ENCODE peak calls at places on chromosomes 3 and 15, in four cellular contexts. I is fibroblast of lung, D is endodermal cell, S is psoas muscle. B is an unnamed sample.
A peak's percentile ranks its signal among the peaks of the same experiment; 100 is the strongest.

GRCh38 chr3:101995371-101996046 is 146.2 kb downstream of the NFKBIZ start:
- DNase-seq in D (no peak), I (peak; percentile 74), S (no peak), B (no peak)

GRCh38 chr3:111070772-111071256 is 802 bp upstream of the NECTIN3 start:
- DNase-seq in D (no peak), I (no peak), S (no peak), B (peak; percentile 41)

GRCh38 chr15:89230277-89230676 is 8.9 kb upstream of the RLBP1 start:
- DNase-seq in D (no peak), S (no peak), I (no peak), B (no peak)

GRCh38 chr3:22371592-22372291 is 620.7 kb upstream of the ZNF385D start:
- DNase-seq in S (peak; percentile 41), I (no peak), D (peak; percentile 70), B (no peak)

GRCh38 chr3:69530554-69530953 is 144.7 kb upstream of the FRMD4B start:
- DNase-seq in D (no peak), I (no peak), S (no peak), B (no peak)

GRCh38 chr3:79005084-79005483 is 762.7 kb downstream of the ROBO1 start:
- DNase-seq in I (peak; percentile 40), D (no peak), S (no peak), B (no peak)

GRCh38 chr15:83694030-83694429 is 40.1 kb downstream of the ADAMTSL3 start:
- DNase-seq in I (peak; percentile 60), D (peak; percentile 83), S (no peak), B (peak; percentile 45)

GRCh38 chr3:76582632-76583378 is 457.1 kb upstream of the ROBO2 start:
- DNase-seq in I (no peak), D (no peak), S (no peak), B (no peak)

GRCh38 chr3:62529230-62529629 is 155.9 kb upstream of the FEZF2 start:
- DNase-seq in S (no peak), I (peak; percentile 19), D (peak; percentile 92), B (peak; percentile 16)

GRCh38 chr15:71746719-71747118 is 63.6 kb upstream of the NR2E3 start:
- DNase-seq in S (no peak), I (no peak), D (no peak), B (no peak)

GRCh38 chr15:77064539-77065308 is 6.2 kb downstream of the TSPAN3 start:
- DNase-seq in S (no peak), I (peak; percentile 75), D (no peak), B (peak; percentile 74)

GRCh38 chr3:23867400-23867799 is 49.4 kb downstream of the NKIRAS1 start:
- DNase-seq in S (no peak), D (no peak), I (no peak), B (no peak)

GRCh38 chr3:52848617-52849016 is 13.8 kb upstream of the MUSTN1 start:
- DNase-seq in I (peak; percentile 66), S (peak; percentile 78), D (no peak), B (peak; percentile 10)

GRCh38 chr15:51982013-51982769 is 10.6 kb upstream of the LEO1 start:
- DNase-seq in S (peak; percentile 54), D (no peak), I (peak; percentile 69), B (no peak)

GRCh38 chr3:107739227-107739626 is 216.5 kb downstream of the BBX start:
- DNase-seq in D (no peak), I (no peak), S (no peak), B (no peak)

GRCh38 chr15:68227806-68228142 is 1.8 kb downstream of the CLN6 start:
- DNase-seq in I (no peak), S (peak; percentile 38), D (no peak), B (no peak)

GRCh38 chr15:72541714-72542113 is 67.6 kb downstream of the ARIH1 start:
- DNase-seq in I (no peak), D (no peak), S (no peak), B (no peak)

GRCh38 chr3:63807901-63808589 is 11.1 kb upstream of the C3orf49 start:
- DNase-seq in I (no peak), D (no peak), S (no peak), B (no peak)

GRCh38 chr3:160490166-160490565 is 40.6 kb upstream of the TRIM59 start:
- DNase-seq in S (no peak), D (no peak), I (no peak), B (no peak)

GRCh38 chr15:33581032-33581431 is 270.3 kb downstream of the RYR3 start:
- DNase-seq in S (no peak), I (peak; percentile 85), D (no peak), B (peak; percentile 44)

GRCh38 chr3:123385981-123386380 is 62.9 kb downstream of the ADCY5 start:
- DNase-seq in I (peak; percentile 34), S (no peak), D (no peak), B (no peak)

GRCh38 chr15:48470096-48470495 is 138.9 kb downstream of the DUT start:
- DNase-seq in D (no peak), S (no peak), I (no peak), B (no peak)

GRCh38 chr15:45161666-45162065 is 26.1 kb downstream of the SHF start:
- DNase-seq in I (no peak), D (no peak), S (no peak), B (no peak)

GRCh38 chr15:69954726-69955125 is 143.0 kb downstream of the TLE3 start:
- DNase-seq in S (no peak), D (no peak), I (no peak), B (no peak)

GRCh38 chr3:18670755-18671154 is 245.6 kb upstream of the SATB1 start:
- DNase-seq in I (no peak), S (no peak), D (no peak), B (no peak)

GRCh38 chr3:140188285-140188684 is 253.3 kb downstream of the CLSTN2 start:
- DNase-seq in D (no peak), S (peak; percentile 51), I (no peak), B (no peak)

GRCh38 chr3:24139463-24140412 is 194.7 kb downstream of the NR1D2 start:
- DNase-seq in S (no peak), D (no peak), I (no peak), B (no peak)

GRCh38 chr15:59333401-59334062 is 39.1 kb downstream of the MYO1E start:
- DNase-seq in D (no peak), I (no peak), S (no peak), B (no peak)

GRCh38 chr15:92869263-92869940 is 30.7 kb upstream of the CHD2 start:
- DNase-seq in I (peak; percentile 51), S (no peak), D (no peak), B (peak; percentile 55)

GRCh38 chr3:188066141-188066540 is 87.8 kb upstream of the LPP start:
- DNase-seq in I (no peak), S (no peak), D (no peak), B (no peak)

GRCh38 chr3:16801223-16801622 is 83.5 kb upstream of the PLCL2 start:
- DNase-seq in S (no peak), D (no peak), I (no peak), B (no peak)

GRCh38 chr3:177519588-177519987 is 322.3 kb upstream of the TBL1XR1 start:
- DNase-seq in I (no peak), S (peak; percentile 58), D (no peak), B (no peak)

GRCh38 chr3:186368164-186368563 is 6.1 kb upstream of the DGKG start:
- DNase-seq in I (no peak), D (no peak), S (no peak), B (no peak)
- H3K27me3 ChIP-seq in I (no peaks in the 10 kb centered on the region), D (peaks cover 26% of the 10 kb centered on the region), S (no peaks in the 10 kb centered on the region), B (peaks cover 29% of the 10 kb centered on the region)

GRCh38 chr3:13669457-13669856 is 120.5 kb downstream of the FBLN2 start:
- DNase-seq in D (no peak), S (no peak), I (no peak), B (no peak)

GRCh38 chr3:13670292-13670691 is 121.4 kb downstream of the FBLN2 start:
- DNase-seq in S (no peak), I (no peak), D (no peak), B (no peak)

GRCh38 chr3:13666227-13666619 is 117.3 kb downstream of the FBLN2 start:
- DNase-seq in S (peak; percentile 8), D (no peak), I (no peak), B (no peak)

GRCh38 chr3:13667330-13667729 is 118.4 kb downstream of the FBLN2 start:
- DNase-seq in D (no peak), I (no peak), S (no peak), B (no peak)

DNA sequence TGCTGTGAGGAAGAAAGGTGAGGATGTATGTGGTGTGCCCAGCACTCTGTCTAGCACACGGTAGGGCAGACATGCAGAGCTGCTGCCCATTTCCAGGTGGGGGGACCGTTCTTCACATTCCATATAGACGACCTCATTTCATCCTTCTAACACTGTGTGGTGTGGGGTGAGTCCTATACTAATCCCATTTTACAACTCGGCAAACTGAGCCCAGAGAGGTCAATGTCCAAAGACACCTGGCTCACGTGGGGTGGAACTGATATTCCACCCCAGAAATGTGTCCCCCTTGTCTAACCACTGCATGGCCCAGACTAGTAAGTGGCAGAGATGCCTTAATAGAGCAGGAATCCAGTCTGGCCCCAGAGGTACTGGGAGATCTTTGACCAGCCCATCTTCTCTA is 119.2 kb downstream of the FBLN2 start:
- DNase-seq in S (no peak), D (no peak), I (no peak), B (no peak)
- H3K27me3 ChIP-seq in S (no peaks in the 10 kb centered on the region), D (no peaks in the 10 kb centered on the region), I (no peaks in the 10 kb centered on the region), B (no peaks in the 10 kb centered on the region)

GRCh38 chr3:128488995-128489859 is 3.8 kb downstream of the GATA2 start:
- DNase-seq in S (no peak), D (peak; percentile 79), I (peak; percentile 69), B (no peak)
- H3K27me3 ChIP-seq in S (no peaks in the 10 kb centered on the region), D (peaks cover 100% of the 10 kb centered on the region), I (peaks cover 51% of the 10 kb centered on the region), B (peaks cover 98% of the 10 kb centered on the region)

GRCh38 chr3:129971368-129972052 is 3.0 kb upstream of the TRH start:
- DNase-seq in D (peak; percentile 81), I (no peak), S (no peak), B (no peak)
- H3K27me3 ChIP-seq in D (peaks cover 97% of the 10 kb centered on the region), I (peaks cover 39% of the 10 kb centered on the region), S (no peaks in the 10 kb centered on the region), B (peaks cover 57% of the 10 kb centered on the region)

DNA sequence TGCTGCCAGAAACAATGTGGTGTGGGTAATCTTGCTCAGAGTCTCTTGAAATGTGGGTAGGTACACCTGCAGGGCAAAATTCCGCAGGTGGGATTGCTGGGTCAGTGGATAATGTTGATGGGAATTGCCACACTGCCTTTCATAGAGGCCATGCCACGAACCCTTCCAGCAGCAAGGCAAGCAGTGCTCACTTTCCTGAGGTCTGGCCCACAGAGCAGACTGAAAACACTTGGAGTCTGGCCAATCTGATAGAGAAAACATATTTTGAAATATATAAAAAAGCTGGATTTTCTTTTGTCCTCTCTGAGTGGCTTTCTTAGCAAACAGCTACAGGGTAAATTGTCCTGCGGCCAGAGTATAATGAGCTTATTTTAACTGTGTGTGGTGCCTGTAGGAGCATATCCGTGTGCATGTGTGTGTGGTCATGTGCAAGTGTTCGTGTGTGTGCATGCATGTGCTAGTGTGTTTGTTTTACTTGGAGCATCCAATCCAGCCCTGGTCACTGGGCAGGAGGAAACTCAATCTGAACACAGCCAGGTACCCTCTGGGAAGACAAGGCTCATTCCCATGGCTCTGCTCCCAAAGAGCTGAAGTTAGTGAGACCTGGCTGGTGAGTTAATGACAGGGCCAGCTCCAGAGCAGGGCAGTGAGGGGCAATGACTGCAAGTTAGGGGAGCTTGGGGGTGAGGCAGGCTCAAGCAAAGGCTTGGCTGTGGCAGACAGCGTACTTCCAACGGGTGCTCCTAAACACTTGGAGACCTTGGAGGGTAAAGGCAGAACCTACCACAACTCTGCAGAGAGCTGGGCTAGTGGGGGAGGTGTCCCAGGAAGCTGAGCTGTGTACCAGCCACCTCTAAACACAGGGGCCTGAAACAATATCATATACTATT is 91.3 kb downstream of the PLXNA1 start:
- DNase-seq in D (no peak), I (no peak), S (no peak), B (peak; percentile 1)
- H3K27me3 ChIP-seq in D (peaks cover 5% of the 10 kb centered on the region), I (no peaks in the 10 kb centered on the region), S (no peaks in the 10 kb centered on the region), B (peaks cover 19% of the 10 kb centered on the region)

B was measured in kidney epithelial cell.